ENCODE peak calls at places on chromosomes 5 and 9, in seven cellular contexts. One of them, this sample, is unnamed.

GRCh38 chr9:75591972-75592371 is 298.5 kb upstream of the PCSK5 start:
- DNase-seq in gastrocnemius medialis: peak
- DNase-seq in cardiac fibroblast: no peak
- DNase-seq in EL: no peak
- DNase-seq in dorsolateral prefrontal cortex: no peak
- DNase-seq in H7: no peak
- DNase-seq in nucleus accumbens: no peak
- DNase-seq in this sample: no peak

GRCh38 chr5:178394074-178394473 is 161.5 kb upstream of the PHYKPL start:
- DNase-seq in gastrocnemius medialis: peak
- DNase-seq in cardiac fibroblast: no peak
- DNase-seq in EL: no peak
- DNase-seq in dorsolateral prefrontal cortex: peak
- DNase-seq in H7: peak
- DNase-seq in nucleus accumbens: no peak
- DNase-seq in this sample: no peak

GRCh38 chr9:9942764-9943424 is 669.9 kb downstream of the PTPRD start:
- DNase-seq in gastrocnemius medialis: peak
- DNase-seq in cardiac fibroblast: peak
- DNase-seq in EL: peak
- DNase-seq in dorsolateral prefrontal cortex: peak
- DNase-seq in H7: peak
- DNase-seq in nucleus accumbens: peak
- DNase-seq in this sample: peak

GRCh38 chr5:98872679-98873078 is 56.1 kb downstream of the CHD1 start:
- DNase-seq in gastrocnemius medialis: no peak
- DNase-seq in cardiac fibroblast: peak
- DNase-seq in EL: peak
- DNase-seq in dorsolateral prefrontal cortex: no peak
- DNase-seq in H7: no peak
- DNase-seq in nucleus accumbens: no peak
- DNase-seq in this sample: no peak

GRCh38 chr5:180648658-180649296 is 623 bp downstream of the FLT4 start:
- DNase-seq in gastrocnemius medialis: no peak
- DNase-seq in cardiac fibroblast: no peak
- DNase-seq in EL: no peak
- DNase-seq in dorsolateral prefrontal cortex: no peak
- DNase-seq in H7: peak
- DNase-seq in nucleus accumbens: no peak
- DNase-seq in this sample: no peak

GRCh38 chr9:135137398-135137832 is 49.9 kb downstream of the OLFM1 start:
- DNase-seq in gastrocnemius medialis: no peak
- DNase-seq in cardiac fibroblast: peak
- DNase-seq in EL: no peak
- DNase-seq in dorsolateral prefrontal cortex: peak
- DNase-seq in H7: peak
- DNase-seq in nucleus accumbens: peak
- DNase-seq in this sample: no peak

GRCh38 chr5:98755406-98755805 is 18.1 kb upstream of the RGMB start:
- DNase-seq in gastrocnemius medialis: no peak
- DNase-seq in cardiac fibroblast: no peak
- DNase-seq in EL: peak
- DNase-seq in dorsolateral prefrontal cortex: no peak
- DNase-seq in H7: no peak
- DNase-seq in nucleus accumbens: no peak
- DNase-seq in this sample: peak

GRCh38 chr5:143008809-143009521 is 238.8 kb downstream of the ARHGAP26 start:
- DNase-seq in gastrocnemius medialis: no peak
- DNase-seq in cardiac fibroblast: peak
- DNase-seq in EL: peak
- DNase-seq in dorsolateral prefrontal cortex: no peak
- DNase-seq in H7: no peak
- DNase-seq in nucleus accumbens: no peak
- DNase-seq in this sample: peak

GRCh38 chr9:94178927-94179326 is 80.2 kb upstream of the ZNF169 start:
- DNase-seq in gastrocnemius medialis: no peak
- DNase-seq in cardiac fibroblast: no peak
- DNase-seq in EL: no peak
- DNase-seq in dorsolateral prefrontal cortex: no peak
- DNase-seq in H7: no peak
- DNase-seq in nucleus accumbens: no peak
- DNase-seq in this sample: no peak

GRCh38 chr5:154320209-154320608 is 125.6 kb upstream of the SAP30L start:
- DNase-seq in gastrocnemius medialis: no peak
- DNase-seq in cardiac fibroblast: no peak
- DNase-seq in EL: no peak
- DNase-seq in dorsolateral prefrontal cortex: no peak
- DNase-seq in H7: no peak
- DNase-seq in nucleus accumbens: no peak
- DNase-seq in this sample: no peak

GRCh38 chr5:77629553-77630245 is 8.8 kb downstream of the OTP start:
- DNase-seq in gastrocnemius medialis: no peak
- DNase-seq in cardiac fibroblast: no peak
- DNase-seq in EL: no peak
- DNase-seq in dorsolateral prefrontal cortex: no peak
- DNase-seq in H7: no peak
- DNase-seq in nucleus accumbens: no peak
- DNase-seq in this sample: no peak

GRCh38 chr5:142825378-142826089 is 55.4 kb downstream of the ARHGAP26 start:
- DNase-seq in gastrocnemius medialis: no peak
- DNase-seq in cardiac fibroblast: no peak
- DNase-seq in EL: no peak
- DNase-seq in dorsolateral prefrontal cortex: no peak
- DNase-seq in H7: no peak
- DNase-seq in nucleus accumbens: no peak
- DNase-seq in this sample: no peak

GRCh38 chr5:53436480-53437191 is 43.8 kb upstream of the FST start:
- DNase-seq in gastrocnemius medialis: no peak
- DNase-seq in cardiac fibroblast: no peak
- DNase-seq in EL: no peak
- DNase-seq in dorsolateral prefrontal cortex: no peak
- DNase-seq in H7: no peak
- DNase-seq in nucleus accumbens: no peak
- DNase-seq in this sample: no peak

GRCh38 chr9:111094433-111095421 is 56.5 kb upstream of the LPAR1 start:
- DNase-seq in gastrocnemius medialis: peak
- DNase-seq in cardiac fibroblast: peak
- DNase-seq in EL: peak
- DNase-seq in dorsolateral prefrontal cortex: no peak
- DNase-seq in H7: no peak
- DNase-seq in nucleus accumbens: no peak
- DNase-seq in this sample: no peak

GRCh38 chr5:150175536-150175935 is 9.0 kb downstream of the CDX1 start:
- DNase-seq in gastrocnemius medialis: no peak
- DNase-seq in cardiac fibroblast: peak
- DNase-seq in EL: peak
- DNase-seq in dorsolateral prefrontal cortex: no peak
- DNase-seq in H7: peak
- DNase-seq in nucleus accumbens: no peak
- DNase-seq in this sample: no peak

GRCh38 chr9:1005043-1005667 is 28.7 kb downstream of the DMRT3 start:
- DNase-seq in gastrocnemius medialis: no peak
- DNase-seq in cardiac fibroblast: peak
- DNase-seq in EL: peak
- DNase-seq in dorsolateral prefrontal cortex: no peak
- DNase-seq in H7: peak
- DNase-seq in nucleus accumbens: peak
- DNase-seq in this sample: no peak

GRCh38 chr9:16196206-16196605 is 643.4 kb downstream of the CCDC171 start:
- DNase-seq in gastrocnemius medialis: no peak
- DNase-seq in cardiac fibroblast: peak
- DNase-seq in EL: no peak
- DNase-seq in dorsolateral prefrontal cortex: no peak
- DNase-seq in H7: no peak
- DNase-seq in nucleus accumbens: no peak
- DNase-seq in this sample: no peak

GRCh38 chr9:128192601-128193371 is 1.4 kb upstream of the CIZ1 start:
- DNase-seq in gastrocnemius medialis: peak
- DNase-seq in cardiac fibroblast: peak
- DNase-seq in EL: peak
- DNase-seq in dorsolateral prefrontal cortex: peak
- DNase-seq in H7: no peak
- DNase-seq in nucleus accumbens: peak
- DNase-seq in this sample: peak

GRCh38 chr5:98468188-98468869 is 305.1 kb upstream of the RGMB start:
- DNase-seq in gastrocnemius medialis: no peak
- DNase-seq in cardiac fibroblast: peak
- DNase-seq in EL: peak
- DNase-seq in dorsolateral prefrontal cortex: no peak
- DNase-seq in H7: no peak
- DNase-seq in nucleus accumbens: no peak
- DNase-seq in this sample: no peak

GRCh38 chr5:141701341-141702119 is 19.5 kb upstream of the ARAP3 start:
- DNase-seq in gastrocnemius medialis: no peak
- DNase-seq in cardiac fibroblast: no peak
- DNase-seq in EL: no peak
- DNase-seq in dorsolateral prefrontal cortex: no peak
- DNase-seq in H7: peak
- DNase-seq in nucleus accumbens: no peak
- DNase-seq in this sample: no peak

GRCh38 chr5:39449572-39449971 is 24.8 kb upstream of the DAB2 start:
- DNase-seq in gastrocnemius medialis: no peak
- DNase-seq in cardiac fibroblast: no peak
- DNase-seq in EL: no peak
- DNase-seq in dorsolateral prefrontal cortex: no peak
- DNase-seq in H7: no peak
- DNase-seq in nucleus accumbens: no peak
- DNase-seq in this sample: no peak

GRCh38 chr9:95494416-95495371 is 22.1 kb downstream of the PTCH1 start:
- DNase-seq in gastrocnemius medialis: no peak
- DNase-seq in cardiac fibroblast: no peak
- DNase-seq in EL: no peak
- DNase-seq in dorsolateral prefrontal cortex: no peak
- DNase-seq in H7: peak
- DNase-seq in nucleus accumbens: no peak
- DNase-seq in this sample: no peak

GRCh38 chr9:4235951-4236804 is 63.7 kb downstream of the GLIS3 start:
- DNase-seq in gastrocnemius medialis: no peak
- DNase-seq in cardiac fibroblast: peak
- DNase-seq in EL: peak
- DNase-seq in dorsolateral prefrontal cortex: no peak
- DNase-seq in H7: no peak
- DNase-seq in nucleus accumbens: no peak
- DNase-seq in this sample: no peak

GRCh38 chr5:73031839-73032238 is 76.0 kb downstream of the FCHO2 start:
- DNase-seq in gastrocnemius medialis: no peak
- DNase-seq in cardiac fibroblast: peak
- DNase-seq in EL: peak
- DNase-seq in dorsolateral prefrontal cortex: no peak
- DNase-seq in H7: no peak
- DNase-seq in nucleus accumbens: no peak
- DNase-seq in this sample: no peak

GRCh38 chr9:96567203-96567700 is 52.4 kb downstream of the CDC14B start:
- DNase-seq in gastrocnemius medialis: no peak
- DNase-seq in cardiac fibroblast: peak
- DNase-seq in EL: no peak
- DNase-seq in dorsolateral prefrontal cortex: no peak
- DNase-seq in H7: no peak
- DNase-seq in nucleus accumbens: no peak
- DNase-seq in this sample: no peak

GRCh38 chr9:129069128-129069824 is 11.6 kb upstream of the DOLPP1 start:
- DNase-seq in gastrocnemius medialis: peak
- DNase-seq in cardiac fibroblast: peak
- DNase-seq in EL: no peak
- DNase-seq in dorsolateral prefrontal cortex: peak
- DNase-seq in H7: no peak
- DNase-seq in nucleus accumbens: peak
- DNase-seq in this sample: no peak

GRCh38 chr5:82290005-82290404 is 11.9 kb upstream of the RPS23 start:
- DNase-seq in gastrocnemius medialis: no peak
- DNase-seq in cardiac fibroblast: no peak
- DNase-seq in EL: no peak
- DNase-seq in dorsolateral prefrontal cortex: no peak
- DNase-seq in H7: no peak
- DNase-seq in nucleus accumbens: no peak
- DNase-seq in this sample: no peak

GRCh38 chr9:125388978-125389377 is 127.4 kb downstream of the GAPVD1 start:
- DNase-seq in gastrocnemius medialis: no peak
- DNase-seq in cardiac fibroblast: no peak
- DNase-seq in EL: no peak
- DNase-seq in dorsolateral prefrontal cortex: no peak
- DNase-seq in H7: no peak
- DNase-seq in nucleus accumbens: no peak
- DNase-seq in this sample: no peak

GRCh38 chr5:65970481-65971367 is 44.3 kb downstream of the ERBIN start:
- DNase-seq in gastrocnemius medialis: peak
- DNase-seq in cardiac fibroblast: no peak
- DNase-seq in EL: no peak
- DNase-seq in dorsolateral prefrontal cortex: no peak
- DNase-seq in H7: no peak
- DNase-seq in nucleus accumbens: no peak
- DNase-seq in this sample: no peak

GRCh38 chr9:99433555-99433954 is 211.5 kb downstream of the SEC61B start:
- DNase-seq in gastrocnemius medialis: no peak
- DNase-seq in cardiac fibroblast: peak
- DNase-seq in EL: peak
- DNase-seq in dorsolateral prefrontal cortex: no peak
- DNase-seq in H7: no peak
- DNase-seq in nucleus accumbens: no peak
- DNase-seq in this sample: peak

GRCh38 chr9:91477106-91477505 is 53.5 kb upstream of the NFIL3 start:
- DNase-seq in gastrocnemius medialis: no peak
- DNase-seq in cardiac fibroblast: no peak
- DNase-seq in EL: no peak
- DNase-seq in dorsolateral prefrontal cortex: no peak
- DNase-seq in H7: no peak
- DNase-seq in nucleus accumbens: no peak
- DNase-seq in this sample: no peak

GRCh38 chr5:128586848-128587247 is 48.8 kb upstream of the FBN2 start:
- DNase-seq in gastrocnemius medialis: no peak
- DNase-seq in cardiac fibroblast: no peak
- DNase-seq in EL: peak
- DNase-seq in dorsolateral prefrontal cortex: no peak
- DNase-seq in H7: no peak
- DNase-seq in nucleus accumbens: no peak
- DNase-seq in this sample: no peak

GRCh38 chr5:180391276-180391675 is 38.1 kb upstream of the GFPT2 start:
- DNase-seq in gastrocnemius medialis: no peak
- DNase-seq in cardiac fibroblast: no peak
- DNase-seq in EL: no peak
- DNase-seq in dorsolateral prefrontal cortex: peak
- DNase-seq in H7: peak
- DNase-seq in nucleus accumbens: no peak
- DNase-seq in this sample: no peak